ENCODE peak calls at places on chromosomes 1 and 21, in five cellular contexts. One of them, this sample, is unnamed.
A peak's percentile ranks its signal among the peaks of the same experiment; 100 is the strongest.

GRCh38 chr1:22645936-22646335 is 2.5 kb downstream of the C1QC start:
- DNase-seq in iPS DF 6.9: no peak
- DNase-seq in foreskin fibroblast: no peak
- DNase-seq in left ventricle myocardium inferior: no peak
- DNase-seq in Caco-2: no peak
- DNase-seq in this sample: no peak

GRCh38 chr1:231196728-231197127 is 34.9 kb downstream of the TRIM67 start:
- DNase-seq in iPS DF 6.9: no peak
- DNase-seq in foreskin fibroblast: no peak
- DNase-seq in Caco-2: no peak
- DNase-seq in left ventricle myocardium inferior: no peak
- DNase-seq in this sample: no peak

GRCh38 chr1:197911857-197912696 is 5.1 kb upstream of the LHX9 start:
- DNase-seq in iPS DF 6.9: no peak
- DNase-seq in Caco-2: peak; percentile 30
- DNase-seq in foreskin fibroblast: peak; percentile 28
- DNase-seq in left ventricle myocardium inferior: no peak
- DNase-seq in this sample: no peak

GRCh38 chr1:98947071-98947470 is 57.6 kb downstream of the PLPPR5 start:
- DNase-seq in foreskin fibroblast: peak; percentile 31
- DNase-seq in Caco-2: no peak
- DNase-seq in left ventricle myocardium inferior: no peak
- DNase-seq in iPS DF 6.9: no peak
- DNase-seq in this sample: no peak

GRCh38 chr1:22749919-22750670 is 39.5 kb downstream of the EPHB2 start:
- DNase-seq in Caco-2: peak; percentile 45
- DNase-seq in left ventricle myocardium inferior: no peak
- DNase-seq in iPS DF 6.9: no peak
- DNase-seq in foreskin fibroblast: peak; percentile 95
- DNase-seq in this sample: no peak

GRCh38 chr1:62356257-62356835 is 37.1 kb upstream of the KANK4 start:
- DNase-seq in left ventricle myocardium inferior: no peak
- DNase-seq in foreskin fibroblast: peak; percentile 84
- DNase-seq in Caco-2: no peak
- DNase-seq in iPS DF 6.9: no peak
- DNase-seq in this sample: no peak

GRCh38 chr1:21673277-21673780 is 4.2 kb upstream of the RAP1GAP start:
- DNase-seq in foreskin fibroblast: peak; percentile 70
- DNase-seq in left ventricle myocardium inferior: peak; percentile 79
- DNase-seq in Caco-2: no peak
- DNase-seq in iPS DF 6.9: no peak
- DNase-seq in this sample: peak; percentile 83

GRCh38 chr1:80498673-80499072 is 1302.1 kb upstream of the ADGRL2 start:
- DNase-seq in iPS DF 6.9: no peak
- DNase-seq in foreskin fibroblast: no peak
- DNase-seq in left ventricle myocardium inferior: no peak
- DNase-seq in Caco-2: no peak
- DNase-seq in this sample: no peak

DNA sequence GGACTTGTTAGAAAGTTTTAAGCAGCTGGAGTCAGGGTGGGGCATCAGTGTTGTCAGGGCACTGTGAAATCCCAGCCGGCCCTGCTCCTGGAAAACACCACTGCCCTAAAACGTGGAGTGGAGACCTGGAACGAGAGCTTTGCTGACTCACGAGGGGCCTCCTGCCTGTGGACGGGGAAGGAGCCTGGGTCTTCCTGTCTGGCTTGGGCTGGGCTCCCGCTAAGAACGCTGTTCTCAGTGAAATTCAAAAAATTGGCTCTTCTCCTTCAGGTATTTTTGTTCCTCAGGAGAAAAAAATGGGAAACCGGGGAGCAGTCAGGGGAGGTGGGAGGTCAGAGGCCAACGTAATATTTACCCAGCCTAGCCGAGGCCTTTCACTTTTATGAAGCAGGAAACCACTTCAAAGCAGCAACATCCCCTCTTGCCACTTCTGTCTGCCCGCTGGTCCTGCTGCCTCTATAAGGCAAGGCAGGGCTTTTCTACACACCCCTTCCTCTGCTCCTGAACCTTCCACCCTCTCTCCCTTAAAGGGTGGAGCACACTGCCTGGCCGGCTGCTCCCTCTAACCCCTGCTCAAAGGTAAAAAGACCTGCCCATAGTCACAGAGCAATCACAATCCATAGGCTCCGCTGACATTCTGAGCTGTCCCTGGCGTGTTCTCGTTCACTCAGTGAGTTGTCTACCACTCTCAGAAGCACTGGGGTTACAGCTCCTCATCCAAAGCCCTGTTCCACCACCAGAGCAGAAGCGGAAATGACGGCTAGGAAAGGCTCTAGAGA is 8.0 kb downstream of the PLXNA2 start:
- DNase-seq in foreskin fibroblast: peak; percentile 77
- DNase-seq in iPS DF 6.9: no peak
- DNase-seq in left ventricle myocardium inferior: peak; percentile 58
- DNase-seq in Caco-2: peak; percentile 14
- DNase-seq in this sample: peak; percentile 55
- H3K4me3 ChIP-seq in foreskin fibroblast: no peak overlapping the region
- H3K4me3 ChIP-seq in iPS DF 6.9: no peak overlapping the region
- H3K4me3 ChIP-seq in left ventricle myocardium inferior: peak overlapping the region; percentile 30
- H3K4me3 ChIP-seq in Caco-2: no peak overlapping the region
- H3K4me3 ChIP-seq in this sample: no peak overlapping the region

DNA sequence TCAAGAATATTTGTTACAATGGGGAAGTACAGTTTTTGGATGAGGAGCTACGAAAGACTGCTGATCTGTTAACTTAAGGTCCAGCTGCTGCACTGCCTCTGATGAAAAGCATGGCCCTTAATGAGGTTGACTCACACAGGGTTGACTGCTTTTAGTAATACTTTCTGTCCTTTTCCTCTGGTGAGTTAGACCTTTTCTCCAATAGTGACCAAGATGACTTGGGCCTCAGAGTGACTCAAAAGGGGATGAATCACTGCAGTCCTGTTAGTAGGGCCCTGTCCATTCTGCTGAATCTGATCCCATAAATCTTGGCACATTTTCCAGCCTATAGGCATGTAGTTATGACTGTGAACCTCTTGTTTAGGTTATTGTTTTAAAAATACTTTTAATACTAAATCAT is 2.7 kb downstream of the DISP1 start:
- DNase-seq in Caco-2: no peak
- DNase-seq in foreskin fibroblast: peak; percentile 96
- DNase-seq in left ventricle myocardium inferior: no peak
- DNase-seq in iPS DF 6.9: no peak
- DNase-seq in this sample: no peak
- H3K4me3 ChIP-seq in Caco-2: no peak overlapping the region
- H3K4me3 ChIP-seq in foreskin fibroblast: no peak overlapping the region
- H3K4me3 ChIP-seq in left ventricle myocardium inferior: no peak overlapping the region
- H3K4me3 ChIP-seq in iPS DF 6.9: no peak overlapping the region
- H3K4me3 ChIP-seq in this sample: no peak overlapping the region

DNA sequence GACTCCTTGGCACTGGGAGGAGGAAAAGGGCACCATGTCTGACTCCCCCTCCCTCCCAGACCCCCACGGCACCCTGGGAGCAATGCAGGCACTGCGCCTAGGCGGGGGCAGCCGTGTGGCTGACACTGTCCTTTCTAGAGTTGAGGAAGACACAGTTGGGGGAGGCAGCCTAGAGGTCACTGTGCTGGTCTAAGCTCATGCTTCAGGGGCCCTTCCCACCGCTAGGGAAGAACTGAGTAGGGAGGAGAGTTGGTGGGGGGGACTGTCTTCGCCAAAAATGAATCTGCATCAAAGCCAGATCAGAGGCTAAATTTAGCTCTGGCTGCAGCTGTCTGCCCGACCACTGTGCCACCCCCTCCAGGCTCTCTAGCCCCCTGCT is 3.4 kb downstream of the SEMA6C start:
- DNase-seq in iPS DF 6.9: no peak
- DNase-seq in Caco-2: no peak
- DNase-seq in left ventricle myocardium inferior: no peak
- DNase-seq in foreskin fibroblast: no peak
- DNase-seq in this sample: no peak
- H3K4me3 ChIP-seq in iPS DF 6.9: no peak overlapping the region
- H3K4me3 ChIP-seq in Caco-2: no peak overlapping the region
- H3K4me3 ChIP-seq in left ventricle myocardium inferior: peak overlapping the region; percentile 90
- H3K4me3 ChIP-seq in foreskin fibroblast: no peak overlapping the region
- H3K4me3 ChIP-seq in this sample: peak overlapping the region; percentile 80

DNA sequence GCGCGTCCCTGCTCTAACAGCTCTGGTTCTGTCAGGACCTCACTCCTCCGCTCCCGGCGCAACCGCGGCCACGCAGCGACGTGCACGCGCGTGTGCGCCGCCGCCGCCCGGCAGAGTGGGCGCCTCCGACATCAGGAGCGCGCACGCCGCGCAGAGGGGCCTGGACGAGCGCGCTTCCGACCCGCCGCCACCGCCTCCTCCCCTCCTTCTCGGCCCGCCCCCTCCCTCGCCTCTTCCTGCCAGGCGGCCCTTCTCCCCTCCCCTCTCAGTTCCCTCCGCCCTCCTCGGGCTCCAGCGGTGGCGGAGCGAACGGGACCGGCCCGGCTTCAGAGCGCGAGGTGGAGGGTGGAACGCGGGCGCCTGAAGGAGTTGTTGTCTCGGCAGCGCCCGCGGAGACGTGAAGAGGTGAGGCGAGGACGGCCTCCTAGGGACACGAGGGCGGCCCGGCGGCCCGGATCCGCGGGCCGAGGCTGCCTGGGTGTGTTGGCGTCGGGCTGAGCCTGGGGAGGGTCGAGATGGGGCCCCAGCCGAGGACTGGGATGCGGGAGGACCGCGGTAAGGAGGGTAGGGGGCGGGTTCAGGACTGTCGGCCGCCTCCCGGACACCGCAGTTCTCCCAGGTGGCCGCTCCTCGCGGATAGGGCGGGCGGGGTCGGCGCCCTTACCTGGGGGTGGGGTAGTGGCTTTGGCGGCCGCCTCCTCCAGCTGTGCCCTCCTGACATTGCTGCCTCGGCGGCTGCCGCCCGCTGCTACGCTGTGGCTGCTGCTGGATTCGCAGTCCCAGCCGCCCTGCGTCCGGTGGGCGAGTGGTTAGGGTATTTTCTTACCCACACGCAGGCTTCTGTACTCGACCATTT is at the start of gene RABGAP1L:
- DNase-seq in left ventricle myocardium inferior: peak; percentile 96
- DNase-seq in Caco-2: peak; percentile 95
- DNase-seq in iPS DF 6.9: peak; percentile 78
- DNase-seq in foreskin fibroblast: peak; percentile 99
- DNase-seq in this sample: peak; percentile 97
- H3K4me3 ChIP-seq in left ventricle myocardium inferior: peak within 1 kb of the TSS; percentile 99
- H3K4me3 ChIP-seq in Caco-2: peak within 1 kb of the TSS; percentile 98
- H3K4me3 ChIP-seq in iPS DF 6.9: peak within 1 kb of the TSS; percentile 80
- H3K4me3 ChIP-seq in foreskin fibroblast: peak within 1 kb of the TSS; percentile 90
- H3K4me3 ChIP-seq in this sample: peak within 1 kb of the TSS; percentile 91

GRCh38 chr21:36105327-36105842 is 29.5 kb upstream of the CBR3 start:
- DNase-seq in iPS DF 6.9: no peak
- DNase-seq in foreskin fibroblast: no peak
- DNase-seq in Caco-2: no peak
- DNase-seq in left ventricle myocardium inferior: no peak
- DNase-seq in this sample: no peak
- H3K4me3 ChIP-seq in iPS DF 6.9: peak overlapping the region; percentile 54
- H3K4me3 ChIP-seq in foreskin fibroblast: no peak overlapping the region
- H3K4me3 ChIP-seq in Caco-2: no peak overlapping the region
- H3K4me3 ChIP-seq in left ventricle myocardium inferior: peak overlapping the region; percentile 38
- H3K4me3 ChIP-seq in this sample: no peak overlapping the region

DNA sequence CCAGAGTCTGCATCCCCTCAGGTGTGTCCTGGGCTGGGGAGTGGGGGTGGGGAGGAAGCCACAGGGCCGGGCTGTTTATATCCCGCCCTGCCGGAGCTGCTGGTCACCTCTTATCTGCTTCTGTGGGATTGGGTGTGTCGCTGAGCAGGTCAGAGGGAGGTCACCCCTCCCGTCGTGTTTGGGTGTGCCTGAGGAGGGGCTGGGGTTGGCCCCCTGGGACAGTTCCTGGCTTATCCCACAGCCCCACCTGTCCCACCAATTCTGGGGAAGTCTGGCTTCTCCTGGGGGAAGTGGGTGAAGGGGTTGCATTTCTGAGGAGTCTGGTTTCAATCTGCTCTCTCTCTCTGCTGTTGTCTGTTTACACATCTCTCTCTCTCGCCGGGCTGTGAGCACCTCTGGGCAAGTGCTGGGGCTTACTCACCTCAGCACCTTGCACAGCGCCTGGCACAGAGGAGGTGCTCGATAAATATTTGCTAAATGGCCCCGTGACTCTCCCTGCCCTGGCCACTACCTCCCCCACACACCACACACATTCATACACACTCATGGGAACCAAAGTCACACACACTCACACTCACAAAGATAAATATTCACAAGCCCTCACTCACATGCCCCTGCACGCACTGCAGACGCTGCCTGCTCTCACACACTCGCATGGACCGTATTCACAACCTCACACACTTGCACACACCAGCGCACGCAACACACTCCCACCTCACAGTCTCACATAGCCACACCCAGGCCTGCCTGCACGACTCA is 8.3 kb downstream of the ELF3 start:
- DNase-seq in Caco-2: peak; percentile 87
- DNase-seq in foreskin fibroblast: no peak
- DNase-seq in iPS DF 6.9: no peak
- DNase-seq in left ventricle myocardium inferior: no peak
- DNase-seq in this sample: no peak
- H3K4me3 ChIP-seq in Caco-2: peak overlapping the region; percentile 20
- H3K4me3 ChIP-seq in foreskin fibroblast: no peak overlapping the region
- H3K4me3 ChIP-seq in iPS DF 6.9: no peak overlapping the region
- H3K4me3 ChIP-seq in left ventricle myocardium inferior: no peak overlapping the region
- H3K4me3 ChIP-seq in this sample: no peak overlapping the region

DNA sequence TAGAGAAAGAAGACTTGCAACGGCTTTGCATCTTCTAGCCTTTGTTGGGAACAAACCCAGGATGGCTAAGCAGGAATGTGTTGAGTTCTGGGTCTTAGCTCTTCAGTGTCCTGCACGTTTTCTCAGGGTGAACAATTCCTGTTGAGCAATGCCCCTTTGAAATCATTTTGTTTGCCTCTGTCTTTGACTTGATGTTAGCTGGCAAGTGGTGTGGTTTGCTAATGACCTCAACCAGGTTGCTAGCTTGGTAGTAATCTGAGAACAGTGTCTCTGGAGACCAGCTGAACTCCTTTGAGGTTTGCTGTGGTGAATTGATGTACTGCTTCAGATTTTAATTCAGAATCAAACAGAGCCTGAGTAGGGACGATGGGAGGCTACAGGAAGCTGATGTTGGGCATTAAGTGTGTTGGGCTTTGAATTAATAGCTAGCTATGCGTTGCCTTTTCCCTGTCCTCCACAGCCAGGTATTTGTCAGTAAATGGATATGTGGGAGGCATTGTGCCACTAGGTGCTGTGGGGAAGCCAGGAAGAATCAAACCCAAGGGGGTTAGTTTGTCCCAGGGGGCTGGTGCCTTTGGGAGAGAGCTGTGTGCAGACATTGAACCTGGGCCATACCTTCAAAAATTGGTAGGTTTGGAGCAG is 23.3 kb upstream of the SRSF10 start:
- DNase-seq in iPS DF 6.9: no peak
- DNase-seq in foreskin fibroblast: peak; percentile 91
- DNase-seq in left ventricle myocardium inferior: no peak
- DNase-seq in Caco-2: no peak
- DNase-seq in this sample: no peak
- H3K4me3 ChIP-seq in iPS DF 6.9: no peak overlapping the region
- H3K4me3 ChIP-seq in foreskin fibroblast: no peak overlapping the region
- H3K4me3 ChIP-seq in left ventricle myocardium inferior: no peak overlapping the region
- H3K4me3 ChIP-seq in Caco-2: no peak overlapping the region
- H3K4me3 ChIP-seq in this sample: no peak overlapping the region

GRCh38 chr1:153790282-153790995 is 15.2 kb downstream of the SLC27A3 start:
- DNase-seq in foreskin fibroblast: peak; percentile 84
- DNase-seq in iPS DF 6.9: no peak
- DNase-seq in Caco-2: no peak
- DNase-seq in left ventricle myocardium inferior: peak; percentile 84
- DNase-seq in this sample: peak; percentile 91
- H3K4me3 ChIP-seq in foreskin fibroblast: peak overlapping the region; percentile 25
- H3K4me3 ChIP-seq in iPS DF 6.9: no peak overlapping the region
- H3K4me3 ChIP-seq in Caco-2: no peak overlapping the region
- H3K4me3 ChIP-seq in left ventricle myocardium inferior: peak overlapping the region; percentile 58
- H3K4me3 ChIP-seq in this sample: peak overlapping the region; percentile 48